ENCODE peak calls at places on chromosome X, in five cellular contexts. One of them, this sample, is unnamed. For H3K9me3, the result is how much of the 10 kb centered on the place peaks cover.

GRCh38 chrX:32530802-32531403 is 680.4 kb downstream of the DMD start:
- DNase-seq in HCT116: no peak
- DNase-seq in mesenchymal stem cell: peak
- DNase-seq in keratinocyte: no peak
- DNase-seq in neural progenitor cell: peak
- DNase-seq in this sample: peak

GRCh38 chrX:140817943-140818342 is 108.4 kb downstream of the LINC00632 start:
- DNase-seq in HCT116: no peak
- DNase-seq in mesenchymal stem cell: peak
- DNase-seq in keratinocyte: no peak
- DNase-seq in neural progenitor cell: peak
- DNase-seq in this sample: peak

GRCh38 chrX:24946369-24946768 is 69.4 kb downstream of the ARX start:
- DNase-seq in HCT116: no peak
- DNase-seq in mesenchymal stem cell: no peak
- DNase-seq in keratinocyte: no peak
- DNase-seq in neural progenitor cell: no peak
- DNase-seq in this sample: no peak

GRCh38 chrX:27619459-27619858 is 29.3 kb downstream of the DCAF8L2 start:
- DNase-seq in HCT116: no peak
- DNase-seq in mesenchymal stem cell: no peak
- DNase-seq in keratinocyte: no peak
- DNase-seq in neural progenitor cell: no peak
- DNase-seq in this sample: no peak

GRCh38 chrX:44494357-44494756 is 48.3 kb downstream of the FUNDC1 start:
- DNase-seq in HCT116: no peak
- DNase-seq in mesenchymal stem cell: no peak
- DNase-seq in keratinocyte: no peak
- DNase-seq in neural progenitor cell: no peak
- DNase-seq in this sample: no peak

GRCh38 chrX:68439341-68439740 is 6.0 kb upstream of the OPHN1 start:
- DNase-seq in HCT116: no peak
- DNase-seq in mesenchymal stem cell: no peak
- DNase-seq in keratinocyte: no peak
- DNase-seq in neural progenitor cell: no peak
- DNase-seq in this sample: no peak

GRCh38 chrX:28709421-28709820 is 122.2 kb downstream of the IL1RAPL1 start:
- DNase-seq in HCT116: no peak
- DNase-seq in mesenchymal stem cell: no peak
- DNase-seq in keratinocyte: no peak
- DNase-seq in neural progenitor cell: no peak
- DNase-seq in this sample: no peak

GRCh38 chrX:51643377-51643776 is 24.7 kb upstream of the CENPVL3 start:
- DNase-seq in HCT116: no peak
- DNase-seq in mesenchymal stem cell: no peak
- DNase-seq in keratinocyte: no peak
- DNase-seq in neural progenitor cell: no peak
- DNase-seq in this sample: no peak

GRCh38 chrX:1877780-1878179 is 262.9 kb downstream of the ASMT start:
- DNase-seq in HCT116: no peak
- DNase-seq in mesenchymal stem cell: no peak
- DNase-seq in keratinocyte: no peak
- DNase-seq in neural progenitor cell: peak
- DNase-seq in this sample: no peak

GRCh38 chrX:74449937-74450330 is 28.6 kb downstream of the SLC16A2 start:
- DNase-seq in HCT116: no peak
- DNase-seq in mesenchymal stem cell: peak
- DNase-seq in keratinocyte: peak
- DNase-seq in neural progenitor cell: no peak
- DNase-seq in this sample: peak

GRCh38 chrX:110287605-110288004 is 30.3 kb downstream of the AMMECR1 start:
- DNase-seq in HCT116: no peak
- DNase-seq in mesenchymal stem cell: peak
- DNase-seq in keratinocyte: no peak
- DNase-seq in neural progenitor cell: no peak
- DNase-seq in this sample: no peak

GRCh38 chrX:110965409-110965808 is 130.6 kb upstream of the PAK3 start:
- DNase-seq in HCT116: no peak
- DNase-seq in mesenchymal stem cell: no peak
- DNase-seq in keratinocyte: no peak
- DNase-seq in neural progenitor cell: no peak
- DNase-seq in this sample: no peak

GRCh38 chrX:79270401-79270800 is 96.7 kb downstream of the ITM2A start:
- DNase-seq in HCT116: no peak
- DNase-seq in mesenchymal stem cell: no peak
- DNase-seq in keratinocyte: no peak
- DNase-seq in neural progenitor cell: peak
- DNase-seq in this sample: no peak

GRCh38 chrX:72392042-72392441 is 86.3 kb upstream of the CITED1 start:
- DNase-seq in HCT116: no peak
- DNase-seq in mesenchymal stem cell: no peak
- DNase-seq in keratinocyte: no peak
- DNase-seq in neural progenitor cell: no peak
- DNase-seq in this sample: peak

GRCh38 chrX:39814391-39814790 is 283.4 kb downstream of the BCOR start:
- DNase-seq in HCT116: peak
- DNase-seq in mesenchymal stem cell: no peak
- DNase-seq in keratinocyte: no peak
- DNase-seq in neural progenitor cell: no peak
- DNase-seq in this sample: peak

GRCh38 chrX:1528186-1528883 is 8.7 kb downstream of the P2RY8 start:
- DNase-seq in HCT116: no peak
- DNase-seq in mesenchymal stem cell: no peak
- DNase-seq in keratinocyte: no peak
- DNase-seq in neural progenitor cell: no peak
- DNase-seq in this sample: no peak

GRCh38 chrX:109936114-109936513 is 66.8 kb upstream of the TMEM164 start:
- DNase-seq in HCT116: no peak
- DNase-seq in mesenchymal stem cell: no peak
- DNase-seq in keratinocyte: no peak
- DNase-seq in neural progenitor cell: no peak
- DNase-seq in this sample: no peak

GRCh38 chrX:18861436-18861950 is 122.4 kb downstream of the PHKA2 start:
- DNase-seq in HCT116: no peak
- DNase-seq in mesenchymal stem cell: peak
- DNase-seq in keratinocyte: no peak
- DNase-seq in neural progenitor cell: no peak
- DNase-seq in this sample: no peak

GRCh38 chrX:95427389-95427788 is 1257.3 kb upstream of the DIAPH2 start:
- DNase-seq in HCT116: no peak
- DNase-seq in mesenchymal stem cell: no peak
- DNase-seq in keratinocyte: no peak
- DNase-seq in neural progenitor cell: no peak
- DNase-seq in this sample: peak

GRCh38 chrX:347351-348117 is 28.9 kb upstream of the GTPBP6 start:
- DNase-seq in HCT116: no peak
- DNase-seq in mesenchymal stem cell: no peak
- DNase-seq in keratinocyte: no peak
- DNase-seq in neural progenitor cell: no peak
- DNase-seq in this sample: no peak

GRCh38 chrX:120453985-120454384 is 15.1 kb downstream of the LAMP2 start:
- DNase-seq in HCT116: no peak
- DNase-seq in mesenchymal stem cell: peak
- DNase-seq in keratinocyte: no peak
- DNase-seq in neural progenitor cell: no peak
- DNase-seq in this sample: peak

GRCh38 chrX:133544105-133544504 is 128.8 kb upstream of the GPC4 start:
- DNase-seq in HCT116: peak
- DNase-seq in mesenchymal stem cell: peak
- DNase-seq in keratinocyte: peak
- DNase-seq in neural progenitor cell: no peak
- DNase-seq in this sample: peak

GRCh38 chrX:46381630-46382029 is 163.6 kb downstream of the ZNF674 start:
- DNase-seq in HCT116: peak
- DNase-seq in mesenchymal stem cell: peak
- DNase-seq in keratinocyte: no peak
- DNase-seq in neural progenitor cell: peak
- DNase-seq in this sample: peak

GRCh38 chrX:134026732-134027311 is 41.4 kb upstream of the GPC3 start:
- DNase-seq in HCT116: peak
- DNase-seq in mesenchymal stem cell: peak
- DNase-seq in keratinocyte: no peak
- DNase-seq in neural progenitor cell: peak
- DNase-seq in this sample: peak

GRCh38 chrX:45485682-45486081 is 285.0 kb upstream of the DIPK2B start:
- DNase-seq in HCT116: no peak
- DNase-seq in mesenchymal stem cell: no peak
- DNase-seq in keratinocyte: no peak
- DNase-seq in neural progenitor cell: no peak
- DNase-seq in this sample: no peak

GRCh38 chrX:123181515-123181914 is 2.6 kb upstream of the GRIA3 start:
- DNase-seq in HCT116: no peak
- DNase-seq in mesenchymal stem cell: no peak
- DNase-seq in keratinocyte: no peak
- DNase-seq in neural progenitor cell: no peak
- DNase-seq in this sample: no peak

GRCh38 chrX:110563276-110563675 is 204.6 kb downstream of the RTL9 start:
- DNase-seq in HCT116: no peak
- DNase-seq in mesenchymal stem cell: no peak
- DNase-seq in keratinocyte: no peak
- DNase-seq in neural progenitor cell: no peak
- DNase-seq in this sample: peak

GRCh38 chrX:46624090-46624786 is 50.7 kb downstream of the CHST7 start:
- DNase-seq in HCT116: no peak
- DNase-seq in mesenchymal stem cell: no peak
- DNase-seq in keratinocyte: no peak
- DNase-seq in neural progenitor cell: no peak
- DNase-seq in this sample: peak

GRCh38 chrX:127459784-127460183 is 592.4 kb downstream of the ACTRT1 start:
- DNase-seq in HCT116: no peak
- DNase-seq in mesenchymal stem cell: no peak
- DNase-seq in keratinocyte: no peak
- DNase-seq in neural progenitor cell: peak
- DNase-seq in this sample: peak

GRCh38 chrX:17788439-17788838 is 51.1 kb downstream of the SCML1 start:
- DNase-seq in HCT116: peak
- DNase-seq in mesenchymal stem cell: peak
- DNase-seq in keratinocyte: peak
- DNase-seq in neural progenitor cell: peak
- DNase-seq in this sample: peak

DNA sequence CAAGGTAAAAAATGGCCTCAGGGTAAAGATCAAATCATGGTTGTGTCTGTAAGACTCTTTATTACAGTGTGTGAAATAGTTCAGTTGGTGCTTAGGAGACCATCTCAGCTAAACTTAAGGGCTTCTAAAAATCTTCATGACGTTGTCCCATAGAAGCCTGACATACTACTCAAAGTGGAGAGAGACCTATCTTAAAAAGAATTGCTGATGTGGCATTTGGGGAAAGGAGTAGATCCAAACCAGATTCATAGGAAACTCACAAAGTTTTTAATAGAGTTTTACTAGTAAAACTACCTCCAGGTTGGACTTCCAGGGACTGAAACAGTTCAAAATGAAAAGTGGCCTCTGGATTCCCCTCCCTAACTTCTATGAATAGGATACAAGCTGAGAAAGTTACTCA is 81.6 kb downstream of the ZNF81 start:
- DNase-seq in HCT116: no peak
- DNase-seq in mesenchymal stem cell: no peak
- DNase-seq in keratinocyte: no peak
- DNase-seq in neural progenitor cell: no peak
- DNase-seq in this sample: no peak
- H3K9me3 ChIP-seq in HCT116: under half
- H3K9me3 ChIP-seq in mesenchymal stem cell: half or more
- H3K9me3 ChIP-seq in keratinocyte: under half
- H3K9me3 ChIP-seq in neural progenitor cell: under half
- H3K9me3 ChIP-seq in this sample: under half

DNA sequence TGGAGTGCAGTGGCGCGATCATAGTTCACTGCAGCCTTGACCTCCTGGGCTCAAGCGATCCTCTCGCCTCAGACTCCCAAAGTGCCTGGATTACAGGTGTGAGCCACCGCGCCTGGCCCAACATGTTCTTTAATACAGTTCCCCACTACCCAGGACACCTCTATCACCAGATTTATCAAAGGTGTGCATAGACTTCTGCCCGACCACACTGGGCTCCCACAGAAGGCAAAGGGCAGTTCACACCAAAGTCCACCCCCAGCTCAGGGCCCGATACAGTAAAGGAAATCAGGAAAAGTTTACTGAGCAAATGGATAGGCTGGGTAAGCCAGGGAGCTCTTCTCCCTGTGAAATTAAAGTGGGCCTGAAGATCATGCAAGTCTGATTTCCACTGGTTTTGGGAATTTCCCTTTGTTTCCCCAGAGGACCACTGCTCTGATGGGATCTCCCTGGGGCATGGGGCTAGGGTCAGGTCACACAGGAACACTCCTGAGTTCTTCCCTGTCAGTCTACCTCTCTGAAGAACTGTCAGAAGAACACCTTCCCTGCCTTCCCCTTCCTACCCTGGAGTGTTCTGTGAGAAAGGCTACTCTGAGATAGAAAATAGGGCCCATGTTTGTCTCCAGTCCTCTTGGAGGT is 17.7 kb upstream of the PIM2 start:
- DNase-seq in HCT116: no peak
- DNase-seq in mesenchymal stem cell: no peak
- DNase-seq in keratinocyte: no peak
- DNase-seq in neural progenitor cell: no peak
- DNase-seq in this sample: no peak
- H3K9ac ChIP-seq in HCT116: no peak
- H3K9ac ChIP-seq in mesenchymal stem cell: no peak
- H3K9ac ChIP-seq in keratinocyte: no peak
- H3K9ac ChIP-seq in neural progenitor cell: no peak
- H3K9ac ChIP-seq in this sample: no peak

DNA sequence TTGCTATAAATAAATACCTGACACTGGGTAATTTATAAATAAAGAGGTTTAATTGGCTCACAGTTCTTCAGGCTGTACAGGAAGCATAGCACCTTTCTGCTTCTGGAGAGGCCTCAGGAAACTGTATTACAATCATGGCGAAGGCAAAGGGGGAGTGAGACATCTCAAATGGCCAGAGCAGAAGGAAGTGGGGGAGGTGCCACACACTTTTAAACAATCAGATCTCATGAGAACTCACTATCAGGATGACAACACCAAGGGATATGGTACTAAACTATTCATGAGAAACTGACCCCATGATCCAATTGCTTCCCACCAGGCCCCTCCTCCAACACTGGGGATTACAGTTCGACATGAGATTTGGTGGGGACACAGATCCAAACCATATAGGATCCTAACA is 11.7 kb upstream of the TCEAL9 start:
- DNase-seq in HCT116: no peak
- DNase-seq in mesenchymal stem cell: no peak
- DNase-seq in keratinocyte: no peak
- DNase-seq in neural progenitor cell: no peak
- DNase-seq in this sample: no peak
- H3K9me3 ChIP-seq in HCT116: under half
- H3K9me3 ChIP-seq in mesenchymal stem cell: under half
- H3K9me3 ChIP-seq in keratinocyte: under half
- H3K9me3 ChIP-seq in neural progenitor cell: under half
- H3K9me3 ChIP-seq in this sample: under half

DNA sequence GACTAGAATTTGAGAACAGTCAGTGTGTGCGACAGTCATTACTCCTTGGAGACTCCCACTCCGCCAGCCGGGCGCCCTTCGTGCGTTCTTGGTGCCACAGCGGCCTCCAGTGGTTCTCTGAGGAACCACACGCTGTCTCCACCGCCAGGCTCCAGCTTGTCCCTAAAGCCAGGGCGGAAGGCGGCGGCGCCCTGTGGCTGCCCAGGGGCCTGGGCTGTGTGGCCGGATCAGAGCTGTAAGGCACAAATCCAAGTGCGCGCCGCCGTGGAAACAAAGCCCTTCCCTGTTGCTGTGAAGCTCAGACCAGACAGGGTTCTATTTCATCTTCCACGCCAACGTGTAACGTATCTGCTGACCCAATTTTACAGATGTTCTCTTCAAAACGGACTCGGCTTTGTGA is 34.1 kb downstream of the IDS start:
- DNase-seq in HCT116: peak
- DNase-seq in mesenchymal stem cell: peak
- DNase-seq in keratinocyte: no peak
- DNase-seq in neural progenitor cell: peak
- DNase-seq in this sample: peak
- H3K9ac ChIP-seq in HCT116: no peak
- H3K9ac ChIP-seq in mesenchymal stem cell: peak
- H3K9ac ChIP-seq in keratinocyte: no peak
- H3K9ac ChIP-seq in neural progenitor cell: no peak
- H3K9ac ChIP-seq in this sample: no peak